ENCODE peak calls at places on chromosome 18, in ten cellular contexts. S, B, W, V, O, X, M, U, F and H are unnamed samples.

GRCh38 chr18:25010623-25011374 is 341.2 kb downstream of the ZNF521 start:
- DNase-seq in M (no peak), O (no peak), B (no peak), W (no peak), U (no peak), V (no peak), F (no peak), S (no peak), X (no peak), H (no peak)

GRCh38 chr18:13310286-13310685 is 91.7 kb downstream of the LDLRAD4 start:
- DNase-seq in X (no peak), V (no peak), O (no peak), B (no peak), W (no peak), M (no peak), S (no peak), U (no peak), F (no peak), H (no peak)

GRCh38 chr18:39414009-39414700 is 1848.6 kb upstream of the CELF4 start:
- DNase-seq in O (peak), X (peak), M (no peak), B (no peak), V (no peak), S (no peak), U (peak), F (no peak), W (no peak), H (peak)

GRCh38 chr18:11980148-11980554 is 1.2 kb upstream of the IMPA2 start:
- DNase-seq in X (no peak), S (no peak), B (no peak), U (no peak), W (no peak), V (no peak), O (no peak), M (no peak), F (no peak), H (no peak)

GRCh38 chr18:48371854-48372598 is 37.2 kb downstream of the ZBTB7C start:
- DNase-seq in U (no peak), O (no peak), X (no peak), F (peak), S (no peak), V (no peak), M (peak), W (no peak), B (no peak), H (no peak)

GRCh38 chr18:33960393-33960792 is 264.3 kb downstream of the NOL4 start:
- DNase-seq in B (no peak), F (no peak), V (no peak), U (peak), O (peak), M (no peak), X (no peak), S (peak), W (no peak), H (peak)

GRCh38 chr18:13726972-13727331 is 479 bp downstream of the RNMT start:
- DNase-seq in O (peak), X (peak), B (peak), U (peak), F (peak), V (peak), M (no peak), W (peak), S (peak), H (no peak)

GRCh38 chr18:10371165-10371564 is 83.3 kb upstream of the APCDD1 start:
- DNase-seq in F (no peak), X (no peak), O (no peak), S (no peak), M (no peak), V (no peak), B (peak), W (no peak), U (no peak), H (no peak)

GRCh38 chr18:59881728-59882685 is 17.8 kb upstream of the PMAIP1 start:
- DNase-seq in B (peak), X (peak), S (peak), F (no peak), O (peak), W (no peak), U (peak), M (no peak), V (no peak), H (peak)

GRCh38 chr18:46067431-46068007 is 4.5 kb downstream of the PSTPIP2 start:
- DNase-seq in F (no peak), W (no peak), X (no peak), B (no peak), M (no peak), U (peak), S (peak), V (no peak), O (no peak), H (peak)

GRCh38 chr18:59211629-59212028 is 8.3 kb upstream of the GRP start:
- DNase-seq in U (no peak), W (no peak), B (no peak), F (no peak), X (no peak), O (no peak), S (no peak), M (no peak), V (no peak), H (no peak)

GRCh38 chr18:7733642-7734041 is 166.5 kb downstream of the PTPRM start:
- DNase-seq in F (no peak), V (no peak), M (no peak), W (no peak), S (no peak), U (no peak), O (peak), X (peak), B (peak), H (no peak)

GRCh38 chr18:46917808-46918600 is 602 bp downstream of the KATNAL2 start:
- DNase-seq in M (no peak), F (no peak), X (peak), W (no peak), V (peak), U (peak), S (no peak), B (peak), O (peak), H (peak)

GRCh38 chr18:57057890-57058289 is 89.0 kb upstream of the BOD1L2 start:
- DNase-seq in X (no peak), F (no peak), V (no peak), S (no peak), U (no peak), W (no peak), B (no peak), M (peak), O (no peak), H (no peak)

GRCh38 chr18:10524507-10525425 is 1.1 kb upstream of the NAPG start:
- DNase-seq in V (no peak), W (no peak), F (no peak), S (no peak), U (peak), M (no peak), X (peak), O (no peak), B (no peak), H (peak)